ENCODE peak calls at places on chromosomes 11 and 22, in seven cellular contexts. One of them, this sample, is unnamed.

GRCh38 chr11:62712861-62713260 is 5.4 kb downstream of the GNG3 start:
- DNase-seq in endothelial cell: no peak
- DNase-seq in upper lobe of right lung: no peak
- DNase-seq in ovary: no peak
- DNase-seq in HFFc6: no peak
- DNase-seq in CD8-positive, alpha-beta T cell: no peak
- DNase-seq in PC-3: no peak
- DNase-seq in this sample: no peak

GRCh38 chr11:64870176-64870892 is 8.1 kb downstream of the EHD1 start:
- DNase-seq in upper lobe of right lung: no peak
- DNase-seq in PC-3: peak
- DNase-seq in CD8-positive, alpha-beta T cell: no peak
- DNase-seq in endothelial cell: no peak
- DNase-seq in ovary: no peak
- DNase-seq in HFFc6: peak
- DNase-seq in this sample: no peak

GRCh38 chr11:76380161-76380976 is 563 bp downstream of the THAP12 start:
- DNase-seq in upper lobe of right lung: peak
- DNase-seq in PC-3: peak
- DNase-seq in CD8-positive, alpha-beta T cell: peak
- DNase-seq in ovary: no peak
- DNase-seq in HFFc6: peak
- DNase-seq in endothelial cell: no peak
- DNase-seq in this sample: no peak

GRCh38 chr22:38315801-38316339 is 1.4 kb downstream of the CSNK1E start:
- DNase-seq in upper lobe of right lung: no peak
- DNase-seq in endothelial cell: no peak
- DNase-seq in PC-3: no peak
- DNase-seq in CD8-positive, alpha-beta T cell: no peak
- DNase-seq in HFFc6: no peak
- DNase-seq in ovary: no peak
- DNase-seq in this sample: no peak

GRCh38 chr11:26229270-26229669 is 102.7 kb upstream of the ANO3 start:
- DNase-seq in upper lobe of right lung: no peak
- DNase-seq in ovary: no peak
- DNase-seq in PC-3: peak
- DNase-seq in endothelial cell: no peak
- DNase-seq in CD8-positive, alpha-beta T cell: no peak
- DNase-seq in HFFc6: peak
- DNase-seq in this sample: no peak

GRCh38 chr22:24104307-24105017 is 76.8 kb upstream of the SUSD2 start:
- DNase-seq in endothelial cell: no peak
- DNase-seq in PC-3: no peak
- DNase-seq in ovary: no peak
- DNase-seq in upper lobe of right lung: peak
- DNase-seq in HFFc6: no peak
- DNase-seq in CD8-positive, alpha-beta T cell: no peak
- DNase-seq in this sample: no peak

GRCh38 chr11:61293869-61294716 is 1.0 kb downstream of the VWCE start:
- DNase-seq in ovary: peak
- DNase-seq in endothelial cell: peak
- DNase-seq in PC-3: peak
- DNase-seq in CD8-positive, alpha-beta T cell: peak
- DNase-seq in upper lobe of right lung: peak
- DNase-seq in HFFc6: peak
- DNase-seq in this sample: no peak

GRCh38 chr22:45212306-45212709 is 28.4 kb downstream of the KIAA0930 start:
- DNase-seq in endothelial cell: peak
- DNase-seq in PC-3: no peak
- DNase-seq in upper lobe of right lung: peak
- DNase-seq in CD8-positive, alpha-beta T cell: no peak
- DNase-seq in ovary: peak
- DNase-seq in HFFc6: peak
- DNase-seq in this sample: peak

GRCh38 chr22:23270212-23270733 is 90.0 kb downstream of the BCR start:
- DNase-seq in PC-3: no peak
- DNase-seq in CD8-positive, alpha-beta T cell: no peak
- DNase-seq in endothelial cell: no peak
- DNase-seq in ovary: no peak
- DNase-seq in HFFc6: no peak
- DNase-seq in upper lobe of right lung: no peak
- DNase-seq in this sample: no peak

DNA sequence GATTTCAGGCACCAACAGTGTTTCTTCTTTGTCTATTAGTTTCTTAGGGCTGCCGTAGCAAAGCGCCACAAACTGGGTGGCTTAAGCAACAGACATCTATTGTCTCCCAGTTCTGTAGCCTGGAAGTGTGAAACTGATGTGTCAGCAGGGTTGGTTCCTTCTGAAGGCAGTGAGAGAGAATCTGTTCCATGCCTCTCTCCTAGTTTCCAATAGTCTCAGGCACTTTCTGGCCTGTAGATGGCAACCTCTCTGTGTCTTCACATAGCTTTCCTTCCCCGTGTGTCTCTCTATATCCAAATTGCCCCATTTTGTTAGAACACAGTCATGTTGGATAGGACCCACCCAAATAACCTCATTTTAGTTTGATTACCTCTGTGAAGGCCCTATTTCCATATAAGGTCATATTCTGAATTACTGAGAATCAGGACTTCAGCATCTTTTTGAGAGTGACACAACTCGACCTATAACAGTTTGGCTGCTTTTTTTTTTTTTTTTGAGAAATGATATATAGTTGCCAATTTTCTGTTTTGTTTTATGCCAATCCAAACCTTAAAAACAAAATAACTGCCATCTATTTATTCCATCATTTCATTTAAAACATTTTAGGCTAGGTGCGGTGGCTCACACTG is 108.2 kb downstream of the SLC36A4 start:
- DNase-seq in HFFc6: peak
- DNase-seq in endothelial cell: peak
- DNase-seq in PC-3: peak
- DNase-seq in upper lobe of right lung: no peak
- DNase-seq in CD8-positive, alpha-beta T cell: no peak
- DNase-seq in ovary: no peak
- DNase-seq in this sample: peak
- TF ChIP-seq CTCF in HFFc6: peak
- TF ChIP-seq CTCF in endothelial cell: no peak
- TF ChIP-seq CTCF in PC-3: peak
- TF ChIP-seq CTCF in upper lobe of right lung: peak
- TF ChIP-seq CTCF in CD8-positive, alpha-beta T cell: no peak
- TF ChIP-seq CTCF in ovary: no peak
- TF ChIP-seq CTCF in this sample: peak

DNA sequence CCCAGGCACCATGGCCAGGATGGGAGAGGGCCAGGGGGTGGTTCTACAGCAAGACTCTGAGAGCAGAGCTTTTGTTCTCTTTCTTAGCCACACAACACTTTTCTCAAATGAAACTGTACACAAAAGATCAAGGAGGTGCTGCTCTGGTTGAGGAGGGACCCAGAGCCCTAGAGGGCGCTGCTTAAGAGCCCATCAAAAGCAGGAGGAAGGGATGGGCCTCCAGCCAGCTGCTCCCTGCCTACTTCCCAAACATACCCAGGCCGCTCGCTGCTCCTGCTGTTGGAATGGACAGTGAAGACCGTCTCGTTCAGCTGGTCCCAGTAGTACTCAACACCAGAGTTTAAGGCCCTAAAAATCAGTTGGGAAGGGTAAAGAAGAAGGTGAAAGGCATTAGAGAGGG is 18.4 kb upstream of the CHRM4 start:
- DNase-seq in endothelial cell: peak
- DNase-seq in CD8-positive, alpha-beta T cell: no peak
- DNase-seq in upper lobe of right lung: peak
- DNase-seq in ovary: no peak
- DNase-seq in PC-3: no peak
- DNase-seq in HFFc6: no peak
- DNase-seq in this sample: no peak
- TF ChIP-seq CTCF in endothelial cell: no peak
- TF ChIP-seq CTCF in CD8-positive, alpha-beta T cell: no peak
- TF ChIP-seq CTCF in upper lobe of right lung: no peak
- TF ChIP-seq CTCF in ovary: no peak
- TF ChIP-seq CTCF in PC-3: peak
- TF ChIP-seq CTCF in HFFc6: peak
- TF ChIP-seq CTCF in this sample: no peak

DNA sequence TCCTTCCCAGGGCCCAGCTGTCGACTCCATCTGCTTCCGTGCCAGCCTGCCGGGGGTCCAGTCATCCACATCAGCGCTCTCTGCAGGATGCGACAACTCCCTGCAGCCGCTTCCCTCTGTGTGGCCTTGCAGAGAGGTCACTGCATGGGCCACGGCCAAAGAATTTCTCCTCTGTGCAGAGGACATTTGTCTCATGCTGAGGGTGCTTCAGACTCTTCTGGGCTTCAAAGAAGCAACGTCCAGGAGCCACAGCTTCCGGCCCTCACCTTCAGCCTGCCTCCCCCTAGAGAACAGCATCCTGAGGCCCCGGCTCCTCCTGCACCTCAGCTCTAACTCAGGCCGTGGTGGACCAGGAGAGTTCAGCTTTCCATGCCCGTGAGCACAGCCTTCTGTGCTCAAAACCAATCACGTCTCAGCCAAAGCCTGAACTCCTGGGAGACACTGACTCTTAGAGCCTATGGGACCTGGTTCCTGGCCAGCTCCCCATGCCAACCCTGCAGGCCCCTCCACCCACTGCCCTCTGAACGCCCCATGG is 258.9 kb downstream of the BRD1 start:
- DNase-seq in HFFc6: no peak
- DNase-seq in CD8-positive, alpha-beta T cell: no peak
- DNase-seq in endothelial cell: no peak
- DNase-seq in ovary: no peak
- DNase-seq in PC-3: no peak
- DNase-seq in upper lobe of right lung: no peak
- DNase-seq in this sample: no peak
- TF ChIP-seq CTCF in HFFc6: no peak
- TF ChIP-seq CTCF in CD8-positive, alpha-beta T cell: no peak
- TF ChIP-seq CTCF in endothelial cell: no peak
- TF ChIP-seq CTCF in ovary: no peak
- TF ChIP-seq CTCF in PC-3: no peak
- TF ChIP-seq CTCF in upper lobe of right lung: no peak
- TF ChIP-seq CTCF in this sample: no peak

DNA sequence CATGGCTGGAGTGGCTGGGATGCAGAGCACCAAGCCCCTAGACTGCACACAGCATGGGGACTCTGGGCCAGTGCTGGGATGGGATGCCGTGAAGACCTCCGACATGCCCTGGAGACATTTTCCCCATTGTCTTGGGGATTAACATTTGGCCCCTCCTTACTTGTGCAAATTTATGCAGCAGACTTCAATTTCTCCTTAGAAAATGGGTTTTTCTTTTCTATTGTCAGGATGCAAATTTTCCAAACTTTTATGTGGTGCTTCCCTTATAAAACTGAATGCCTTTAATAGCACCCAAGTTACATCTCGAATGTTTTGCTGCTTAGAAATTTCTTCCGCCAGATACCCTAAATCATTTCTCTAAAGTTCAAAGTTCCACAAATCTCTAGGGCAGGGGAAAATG is 29.2 kb downstream of the RSF1 start:
- DNase-seq in PC-3: no peak
- DNase-seq in ovary: no peak
- DNase-seq in CD8-positive, alpha-beta T cell: no peak
- DNase-seq in upper lobe of right lung: no peak
- DNase-seq in HFFc6: no peak
- DNase-seq in endothelial cell: no peak
- DNase-seq in this sample: no peak
- TF ChIP-seq CTCF in PC-3: no peak
- TF ChIP-seq CTCF in ovary: no peak
- TF ChIP-seq CTCF in CD8-positive, alpha-beta T cell: no peak
- TF ChIP-seq CTCF in upper lobe of right lung: no peak
- TF ChIP-seq CTCF in HFFc6: no peak
- TF ChIP-seq CTCF in endothelial cell: no peak
- TF ChIP-seq CTCF in this sample: no peak

GRCh38 chr11:115051938-115052590 is 373.7 kb downstream of the NXPE2 start:
- DNase-seq in HFFc6: no peak
- DNase-seq in PC-3: no peak
- DNase-seq in upper lobe of right lung: no peak
- DNase-seq in ovary: no peak
- DNase-seq in CD8-positive, alpha-beta T cell: no peak
- DNase-seq in endothelial cell: no peak
- DNase-seq in this sample: no peak
- TF ChIP-seq CTCF in HFFc6: no peak
- TF ChIP-seq CTCF in PC-3: no peak
- TF ChIP-seq CTCF in upper lobe of right lung: no peak
- TF ChIP-seq CTCF in ovary: no peak
- TF ChIP-seq CTCF in CD8-positive, alpha-beta T cell: no peak
- TF ChIP-seq CTCF in endothelial cell: no peak
- TF ChIP-seq CTCF in this sample: no peak

This sample was measured in AG09319.